ENCODE peak calls at places on chromosomes 5 and 9, in five cellular contexts. M is A549; Q is caudate nucleus; X is activated effector memory CD4-positive, alpha-beta T cell treated with anti-CD3 and anti-CD28 coated beads, Interleukin-2, amount 50 U/mL, for 16 hours; Z is HuH-7.5. C is an unnamed sample.

GRCh38 chr5:54738118-54738972 is 220.8 kb downstream of the SNX18 start:
- DNase-seq in Z (no peak), M (no peak), X (no peak), Q (no peak), C (no peak)

GRCh38 chr5:178189433-178189832 is 2.3 kb upstream of the GMCL2 start:
- DNase-seq in Q (no peak), Z (no peak), X (no peak), M (no peak), C (no peak)

GRCh38 chr5:41510176-41510831 is at the start of gene PLCXD3:
- DNase-seq in M (peak), Z (peak), Q (peak), X (no peak), C (peak)

GRCh38 chr9:1049641-1050040 is 516 bp upstream of the DMRT2 start:
- DNase-seq in M (no peak), Q (no peak), Z (no peak), X (no peak), C (no peak)

GRCh38 chr5:82734291-82734690 is 342.9 kb downstream of the TMEM167A start:
- DNase-seq in X (no peak), M (no peak), Q (no peak), Z (no peak), C (no peak)

GRCh38 chr5:75640395-75640794 is 29.1 kb downstream of the ANKDD1B start:
- DNase-seq in Z (no peak), X (no peak), Q (no peak), M (no peak), C (peak)

GRCh38 chr9:75941066-75941465 is 50.6 kb downstream of the PCSK5 start:
- DNase-seq in X (no peak), M (no peak), Z (no peak), Q (no peak), C (no peak)

GRCh38 chr5:59685806-59686205 is 207.7 kb downstream of the PDE4D start:
- DNase-seq in M (no peak), X (no peak), Q (no peak), Z (no peak), C (no peak)

C was measured in hepatic stellate cell.